ENCODE peak calls at places on chromosome 14, in five cellular contexts. H, K, W, Q and I are unnamed samples.
A peak's percentile ranks its signal among the peaks of the same experiment; 100 is the strongest.

GRCh38 chr14:21070083-21070609 is at the start of gene ARHGEF40:
- DNase-seq in W (no peak), Q (no peak), H (no peak), K (peak; percentile 60), I (peak; percentile 58)

GRCh38 chr14:71119075-71119474 is 211.8 kb downstream of the PCNX1 start:
- DNase-seq in K (no peak), W (no peak), H (no peak), Q (no peak), I (no peak)

GRCh38 chr14:39265741-39266588 is 32.2 kb downstream of the MIA2 start:
- DNase-seq in W (no peak), H (no peak), Q (no peak), K (no peak), I (no peak)

GRCh38 chr14:38755036-38755435 is 348.0 kb downstream of the SEC23A start:
- DNase-seq in K (peak; percentile 82), Q (no peak), H (no peak), W (no peak), I (no peak)

GRCh38 chr14:91149462-91149861 is 35.6 kb downstream of the DGLUCY start:
- DNase-seq in K (no peak), Q (peak; percentile 92), H (peak; percentile 82), W (no peak), I (peak; percentile 32)

GRCh38 chr14:80003138-80003537 is 208.2 kb downstream of the DIO2 start:
- DNase-seq in Q (peak; percentile 79), H (peak; percentile 46), K (no peak), W (no peak), I (no peak)

GRCh38 chr14:101731187-101732080 is 30.1 kb upstream of the PPP2R5C start:
- DNase-seq in Q (peak; percentile 90), K (peak; percentile 46), W (peak; percentile 48), H (peak; percentile 86), I (peak; percentile 83)

GRCh38 chr14:36662543-36663403 is 1.1 kb downstream of the PAX9 start:
- DNase-seq in H (peak; percentile 53), K (peak; percentile 77), W (no peak), Q (no peak), I (peak; percentile 17)

GRCh38 chr14:98957211-98958047 is 314.6 kb downstream of the BCL11B start:
- DNase-seq in Q (no peak), W (no peak), H (peak; percentile 49), K (no peak), I (no peak)

GRCh38 chr14:72142328-72142727 is 210.1 kb downstream of the RGS6 start:
- DNase-seq in W (no peak), Q (no peak), K (no peak), H (no peak), I (no peak)

GRCh38 chr14:61150851-61151250 is 130.3 kb downstream of the TMEM30B start:
- DNase-seq in H (no peak), W (no peak), K (no peak), Q (no peak), I (no peak)

GRCh38 chr14:90368946-90369721 is 27.7 kb upstream of the CALM1 start:
- DNase-seq in H (peak; percentile 58), Q (peak; percentile 73), W (no peak), K (no peak), I (no peak)

GRCh38 chr14:20714593-20715250 is 26.2 kb downstream of the ANG start:
- DNase-seq in Q (no peak), K (no peak), W (no peak), H (no peak), I (no peak)

GRCh38 chr14:102451064-102451352 is 58.6 kb downstream of the ANKRD9 start:
- DNase-seq in W (no peak), H (no peak), Q (no peak), K (no peak), I (no peak)

GRCh38 chr14:100065161-100065871 is at the start of gene EVL:
- DNase-seq in H (no peak), K (no peak), W (peak; percentile 81), Q (no peak), I (no peak)

GRCh38 chr14:61512508-61512907 is 182.8 kb upstream of the HIF1A start:
- DNase-seq in K (no peak), W (no peak), Q (no peak), H (no peak), I (no peak)

GRCh38 chr14:23154876-23155587 is 28.4 kb downstream of the SLC7A8 start:
- DNase-seq in K (peak; percentile 61), Q (no peak), H (peak; percentile 41), W (no peak), I (peak; percentile 59)

GRCh38 chr14:72847721-72848120 is 46.2 kb downstream of the DPF3 start:
- DNase-seq in K (peak; percentile 67), Q (no peak), H (peak; percentile 7), W (no peak), I (no peak)

GRCh38 chr14:80587096-80587724 is 354.3 kb downstream of the CEP128 start:
- DNase-seq in K (peak; percentile 56), H (peak; percentile 65), Q (peak; percentile 30), W (peak; percentile 89), I (no peak)

GRCh38 chr14:99524804-99525698 is 43.8 kb downstream of the CCNK start:
- DNase-seq in K (peak; percentile 65), W (no peak), Q (no peak), H (peak; percentile 62), I (peak; percentile 24)

GRCh38 chr14:64465856-64466554 is 706 bp downstream of the AKAP5 start:
- DNase-seq in Q (no peak), K (peak; percentile 90), W (no peak), H (peak; percentile 31), I (no peak)

GRCh38 chr14:24083462-24083861 is 10.6 kb upstream of the PCK2 start:
- DNase-seq in W (no peak), H (no peak), K (no peak), Q (no peak), I (no peak)

GRCh38 chr14:98984719-98985041 is 287.3 kb downstream of the BCL11B start:
- DNase-seq in Q (no peak), W (no peak), H (no peak), K (no peak), I (peak; percentile 30)

GRCh38 chr14:98138666-98139065 is 1133.3 kb downstream of the BCL11B start:
- DNase-seq in H (peak; percentile 30), Q (no peak), K (peak; percentile 88), W (no peak), I (peak; percentile 9)

GRCh38 chr14:89428556-89429196 is 11.6 kb upstream of the FOXN3 start:
- DNase-seq in Q (no peak), W (no peak), K (no peak), H (no peak), I (no peak)

GRCh38 chr14:80669416-80669815 is 272.1 kb downstream of the CEP128 start:
- DNase-seq in K (no peak), Q (no peak), W (no peak), H (no peak), I (no peak)

GRCh38 chr14:85241022-85241880 is 288.7 kb upstream of the FLRT2 start:
- DNase-seq in Q (no peak), K (no peak), W (no peak), H (no peak), I (no peak)

DNA sequence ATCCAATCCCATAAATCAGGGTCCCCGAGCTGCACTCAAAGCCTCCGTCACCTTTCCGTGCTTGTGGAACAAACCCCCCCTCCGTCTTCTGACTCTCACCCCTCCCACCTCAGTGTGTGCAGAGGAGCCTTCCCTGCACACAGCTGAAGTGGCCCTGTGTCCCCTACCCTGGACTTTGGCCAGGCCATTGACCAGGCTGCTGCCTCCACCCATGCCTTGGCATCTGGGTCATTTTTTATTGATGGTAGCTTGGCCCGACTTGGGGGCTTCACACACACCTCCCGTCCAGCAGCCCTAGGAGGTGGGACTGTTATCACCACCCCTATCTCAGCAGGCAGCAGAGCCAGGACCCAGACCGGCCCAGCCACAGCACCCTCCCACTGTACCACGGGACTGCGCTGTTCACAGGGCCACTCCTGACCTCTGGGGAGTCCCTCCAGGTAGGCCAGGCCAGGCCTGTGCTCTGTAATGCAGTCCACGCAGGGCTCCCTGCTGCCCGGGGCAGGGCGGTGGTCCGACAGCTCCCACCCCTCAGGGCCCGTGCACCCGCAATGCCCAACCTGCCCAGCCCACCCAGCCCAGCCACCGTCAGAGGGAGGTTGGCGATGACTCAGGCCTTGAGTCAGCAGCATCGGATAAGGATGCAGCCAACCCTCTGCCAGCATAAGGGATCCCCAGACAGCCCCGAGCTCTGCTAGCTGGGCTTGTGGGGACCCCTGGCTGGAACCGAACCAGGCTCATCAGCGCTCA is 9.2 kb upstream of the INF2 start:
- DNase-seq in K (no peak), Q (no peak), W (no peak), H (peak; percentile 83), I (no peak)
- TF ChIP-seq JUNB in K (no peak), Q (no peak), W (no peak), H (peak; percentile 37), I (no peak)

DNA sequence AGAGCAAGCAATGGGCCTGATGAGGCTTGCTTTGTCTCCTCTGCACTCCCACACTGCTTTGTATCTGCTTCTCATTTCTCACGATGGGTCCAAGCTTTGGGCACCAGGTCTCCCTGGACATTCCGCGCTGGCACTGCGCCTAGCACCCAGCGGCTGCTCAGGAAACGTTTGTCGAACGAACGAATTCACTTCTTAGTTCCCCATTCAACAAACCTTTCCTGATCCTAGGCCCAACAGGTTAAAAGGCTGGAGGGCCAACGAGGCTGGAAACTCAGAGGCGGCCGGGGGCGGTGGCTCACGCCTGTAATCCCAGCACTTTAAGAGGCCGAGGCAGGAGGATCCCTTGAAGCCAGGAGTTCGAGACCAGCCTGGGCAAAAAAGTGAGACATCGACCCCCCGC is 1.0 kb upstream of the GLRX5 start:
- DNase-seq in H (no peak), K (peak; percentile 23), W (no peak), Q (no peak), I (no peak)
- TF ChIP-seq JUNB in H (no peak), K (no peak), W (no peak), Q (no peak), I (no peak)

GRCh38 chr14:55881577-55882241 is 236.5 kb upstream of the PELI2 start:
- DNase-seq in Q (no peak), W (no peak), H (peak; percentile 21), K (peak; percentile 44), I (no peak)
- TF ChIP-seq JUNB in Q (no peak), W (no peak), H (no peak), K (no peak), I (no peak)

GRCh38 chr14:56199095-56199975 is 81.1 kb downstream of the PELI2 start:
- DNase-seq in K (no peak), W (peak; percentile 32), Q (no peak), H (peak; percentile 95), I (peak; percentile 24)

GRCh38 chr14:56205906-56206305 is 87.7 kb downstream of the PELI2 start:
- DNase-seq in K (no peak), Q (no peak), H (no peak), W (no peak), I (no peak)

GRCh38 chr14:56198438-56198837 is 80.2 kb downstream of the PELI2 start:
- DNase-seq in Q (no peak), K (no peak), H (no peak), W (no peak), I (no peak)

GRCh38 chr14:56199976-56200577 is 81.9 kb downstream of the PELI2 start:
- DNase-seq in K (no peak), H (no peak), W (peak; percentile 26), Q (no peak), I (no peak)

GRCh38 chr14:56202256-56202655 is 84.0 kb downstream of the PELI2 start:
- DNase-seq in K (no peak), W (no peak), H (no peak), Q (no peak), I (no peak)
- TF ChIP-seq JUNB in K (no peak), W (peak; percentile 62), H (no peak), Q (no peak), I (no peak)